ENCODE peak calls at places on chromosomes 1 and 21, in five cellular contexts. One of them, this sample, is unnamed.
A peak's percentile ranks its signal among the peaks of the same experiment; 100 is the strongest.

GRCh38 chr1:52769346-52770033 is 43.2 kb downstream of the ZYG11B start:
- DNase-seq in pancreas: no peak
- DNase-seq in left lung: no peak
- DNase-seq in cardiac muscle cell: no peak
- DNase-seq in left ventricle myocardium inferior: no peak
- DNase-seq in this sample: no peak

GRCh38 chr1:185775505-185775904 is 41.3 kb downstream of the HMCN1 start:
- DNase-seq in pancreas: no peak
- DNase-seq in left lung: no peak
- DNase-seq in cardiac muscle cell: peak; percentile 30
- DNase-seq in left ventricle myocardium inferior: no peak
- DNase-seq in this sample: no peak

GRCh38 chr1:41939194-41939593 is 20.5 kb upstream of the HIVEP3 start:
- DNase-seq in pancreas: no peak
- DNase-seq in left lung: no peak
- DNase-seq in cardiac muscle cell: no peak
- DNase-seq in left ventricle myocardium inferior: no peak
- DNase-seq in this sample: no peak

GRCh38 chr1:243396876-243397275 is 141.0 kb downstream of the SDCCAG8 start:
- DNase-seq in pancreas: no peak
- DNase-seq in left lung: no peak
- DNase-seq in cardiac muscle cell: no peak
- DNase-seq in left ventricle myocardium inferior: no peak
- DNase-seq in this sample: no peak

GRCh38 chr1:172954476-172955150 is 96.1 kb downstream of the TNFSF18 start:
- DNase-seq in pancreas: no peak
- DNase-seq in left lung: no peak
- DNase-seq in cardiac muscle cell: no peak
- DNase-seq in left ventricle myocardium inferior: no peak
- DNase-seq in this sample: no peak

GRCh38 chr1:177872563-177872900 is 97.3 kb downstream of the SEC16B start:
- DNase-seq in pancreas: no peak
- DNase-seq in left lung: no peak
- DNase-seq in cardiac muscle cell: no peak
- DNase-seq in left ventricle myocardium inferior: no peak
- DNase-seq in this sample: no peak

GRCh38 chr1:11990303-11991032 is 10.2 kb downstream of the MFN2 start:
- DNase-seq in pancreas: peak; percentile 6
- DNase-seq in left lung: peak; percentile 72
- DNase-seq in cardiac muscle cell: no peak
- DNase-seq in left ventricle myocardium inferior: peak; percentile 75
- DNase-seq in this sample: no peak

GRCh38 chr1:230753586-230754251 is 6.5 kb downstream of the CAPN9 start:
- DNase-seq in pancreas: no peak
- DNase-seq in left lung: peak; percentile 34
- DNase-seq in cardiac muscle cell: peak; percentile 71
- DNase-seq in left ventricle myocardium inferior: peak; percentile 41
- DNase-seq in this sample: peak; percentile 32

GRCh38 chr1:244154882-244155531 is 103.9 kb downstream of the ZBTB18 start:
- DNase-seq in pancreas: peak; percentile 41
- DNase-seq in left lung: no peak
- DNase-seq in cardiac muscle cell: no peak
- DNase-seq in left ventricle myocardium inferior: no peak
- DNase-seq in this sample: no peak

GRCh38 chr1:213244664-213245091 is 193.6 kb downstream of the RPS6KC1 start:
- DNase-seq in pancreas: no peak
- DNase-seq in left lung: no peak
- DNase-seq in cardiac muscle cell: peak; percentile 76
- DNase-seq in left ventricle myocardium inferior: no peak
- DNase-seq in this sample: no peak

GRCh38 chr1:204292733-204293132 is 67.0 kb downstream of the PLEKHA6 start:
- DNase-seq in pancreas: no peak
- DNase-seq in left lung: no peak
- DNase-seq in cardiac muscle cell: peak; percentile 27
- DNase-seq in left ventricle myocardium inferior: no peak
- DNase-seq in this sample: no peak

GRCh38 chr1:64659478-64659877 is 85.4 kb upstream of the RAVER2 start:
- DNase-seq in pancreas: no peak
- DNase-seq in left lung: no peak
- DNase-seq in cardiac muscle cell: no peak
- DNase-seq in left ventricle myocardium inferior: no peak
- DNase-seq in this sample: no peak

GRCh38 chr1:220281159-220281574 is 8.9 kb upstream of the RAB3GAP2 start:
- DNase-seq in pancreas: no peak
- DNase-seq in left lung: no peak
- DNase-seq in cardiac muscle cell: peak; percentile 37
- DNase-seq in left ventricle myocardium inferior: no peak
- DNase-seq in this sample: no peak

GRCh38 chr1:236204656-236205055 is 62.3 kb downstream of the GPR137B start:
- DNase-seq in pancreas: no peak
- DNase-seq in left lung: no peak
- DNase-seq in cardiac muscle cell: no peak
- DNase-seq in left ventricle myocardium inferior: no peak
- DNase-seq in this sample: no peak

GRCh38 chr1:155938220-155938627 is 3.2 kb upstream of the RXFP4 start:
- DNase-seq in pancreas: no peak
- DNase-seq in left lung: no peak
- DNase-seq in cardiac muscle cell: peak; percentile 79
- DNase-seq in left ventricle myocardium inferior: no peak
- DNase-seq in this sample: no peak

GRCh38 chr1:51669191-51669590 is 52.3 kb downstream of the OSBPL9 start:
- DNase-seq in pancreas: no peak
- DNase-seq in left lung: no peak
- DNase-seq in cardiac muscle cell: no peak
- DNase-seq in left ventricle myocardium inferior: no peak
- DNase-seq in this sample: no peak

GRCh38 chr1:25817840-25818501 is 1.8 kb upstream of the MTFR1L start:
- DNase-seq in pancreas: no peak
- DNase-seq in left lung: peak; percentile 37
- DNase-seq in cardiac muscle cell: no peak
- DNase-seq in left ventricle myocardium inferior: peak; percentile 12
- DNase-seq in this sample: no peak

GRCh38 chr21:44962481-44962966 is 22.7 kb downstream of the SLX9 start:
- DNase-seq in pancreas: no peak
- DNase-seq in left lung: no peak
- DNase-seq in cardiac muscle cell: peak; percentile 98
- DNase-seq in left ventricle myocardium inferior: no peak
- DNase-seq in this sample: no peak

GRCh38 chr21:32101206-32101763 is 177.6 kb downstream of the MIS18A start:
- DNase-seq in pancreas: no peak
- DNase-seq in left lung: no peak
- DNase-seq in cardiac muscle cell: no peak
- DNase-seq in left ventricle myocardium inferior: no peak
- DNase-seq in this sample: no peak

GRCh38 chr21:18840239-18840638 is 436.7 kb upstream of the TMPRSS15 start:
- DNase-seq in pancreas: no peak
- DNase-seq in left lung: no peak
- DNase-seq in cardiac muscle cell: no peak
- DNase-seq in left ventricle myocardium inferior: no peak
- DNase-seq in this sample: no peak
- TF ChIP-seq CTCF in pancreas: no peak
- TF ChIP-seq CTCF in left lung: no peak
- TF ChIP-seq CTCF in cardiac muscle cell: no peak
- TF ChIP-seq CTCF in left ventricle myocardium inferior: no peak
- TF ChIP-seq CTCF in this sample: peak; percentile 38

GRCh38 chr1:39310015-39310414 is 105.5 kb downstream of the MACF1 start:
- DNase-seq in pancreas: no peak
- DNase-seq in left lung: no peak
- DNase-seq in cardiac muscle cell: no peak
- DNase-seq in left ventricle myocardium inferior: no peak
- DNase-seq in this sample: no peak

GRCh38 chr1:39301606-39302005 is 97.1 kb downstream of the MACF1 start:
- DNase-seq in pancreas: no peak
- DNase-seq in left lung: no peak
- DNase-seq in cardiac muscle cell: peak; percentile 6
- DNase-seq in left ventricle myocardium inferior: no peak
- DNase-seq in this sample: no peak

GRCh38 chr1:39305555-39305954 is 101.1 kb downstream of the MACF1 start:
- DNase-seq in pancreas: no peak
- DNase-seq in left lung: no peak
- DNase-seq in cardiac muscle cell: no peak
- DNase-seq in left ventricle myocardium inferior: no peak
- DNase-seq in this sample: no peak
- H3K36me3 ChIP-seq in pancreas: no peaks in the 10 kb centered on the region
- H3K36me3 ChIP-seq in left lung: peaks cover 96% of the 10 kb centered on the region
- H3K36me3 ChIP-seq in cardiac muscle cell: peaks cover 66% of the 10 kb centered on the region
- H3K36me3 ChIP-seq in left ventricle myocardium inferior: peaks cover 95% of the 10 kb centered on the region
- H3K36me3 ChIP-seq in this sample: peaks cover 12% of the 10 kb centered on the region

GRCh38 chr1:105795741-105796140 is 1260.7 kb upstream of the PRMT6 start:
- DNase-seq in pancreas: no peak
- DNase-seq in left lung: no peak
- DNase-seq in cardiac muscle cell: no peak
- DNase-seq in left ventricle myocardium inferior: no peak
- DNase-seq in this sample: no peak

GRCh38 chr1:105793541-105794146 is 1262.8 kb upstream of the PRMT6 start:
- DNase-seq in pancreas: no peak
- DNase-seq in left lung: no peak
- DNase-seq in cardiac muscle cell: peak; percentile 7
- DNase-seq in left ventricle myocardium inferior: no peak
- DNase-seq in this sample: no peak
- TF ChIP-seq CTCF in pancreas: peak; percentile 55
- TF ChIP-seq CTCF in left lung: peak; percentile 30
- TF ChIP-seq CTCF in cardiac muscle cell: peak; percentile 34
- TF ChIP-seq CTCF in left ventricle myocardium inferior: peak; percentile 46
- TF ChIP-seq CTCF in this sample: peak; percentile 65

GRCh38 chr1:54876814-54877213 is 10.2 kb downstream of the DHCR24 start:
- DNase-seq in pancreas: no peak
- DNase-seq in left lung: no peak
- DNase-seq in cardiac muscle cell: no peak
- DNase-seq in left ventricle myocardium inferior: no peak
- DNase-seq in this sample: no peak
- H3K36me3 ChIP-seq in pancreas: no peaks in the 10 kb centered on the region
- H3K36me3 ChIP-seq in left lung: peaks cover 88% of the 10 kb centered on the region
- H3K36me3 ChIP-seq in cardiac muscle cell: peaks cover 38% of the 10 kb centered on the region
- H3K36me3 ChIP-seq in left ventricle myocardium inferior: peaks cover 32% of the 10 kb centered on the region
- H3K36me3 ChIP-seq in this sample: peaks cover 34% of the 10 kb centered on the region

DNA sequence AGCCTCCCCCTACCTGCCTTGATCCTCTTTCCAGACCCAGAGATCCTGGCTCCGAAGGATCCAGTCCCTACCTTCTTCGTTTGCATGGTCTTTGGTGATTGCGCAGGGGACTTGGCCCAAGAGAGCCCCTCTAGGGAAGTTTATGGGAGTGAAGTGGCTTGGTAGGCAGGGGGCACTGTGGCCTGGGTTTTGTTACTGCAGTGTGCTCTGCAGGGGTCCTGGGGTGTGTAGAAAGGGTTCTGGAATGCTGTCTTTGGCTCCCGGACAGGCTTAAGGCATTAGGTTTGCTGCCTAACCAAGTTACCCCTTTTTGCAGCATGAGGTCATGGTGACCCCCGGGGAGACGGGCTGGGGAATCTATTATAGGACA is 3.8 kb downstream of the ATP8B2 start:
- DNase-seq in pancreas: no peak
- DNase-seq in left lung: no peak
- DNase-seq in cardiac muscle cell: no peak
- DNase-seq in left ventricle myocardium inferior: no peak
- DNase-seq in this sample: no peak
- TF ChIP-seq CTCF in pancreas: no peak
- TF ChIP-seq CTCF in left lung: no peak
- TF ChIP-seq CTCF in cardiac muscle cell: peak; percentile 23
- TF ChIP-seq CTCF in left ventricle myocardium inferior: no peak
- TF ChIP-seq CTCF in this sample: no peak

DNA sequence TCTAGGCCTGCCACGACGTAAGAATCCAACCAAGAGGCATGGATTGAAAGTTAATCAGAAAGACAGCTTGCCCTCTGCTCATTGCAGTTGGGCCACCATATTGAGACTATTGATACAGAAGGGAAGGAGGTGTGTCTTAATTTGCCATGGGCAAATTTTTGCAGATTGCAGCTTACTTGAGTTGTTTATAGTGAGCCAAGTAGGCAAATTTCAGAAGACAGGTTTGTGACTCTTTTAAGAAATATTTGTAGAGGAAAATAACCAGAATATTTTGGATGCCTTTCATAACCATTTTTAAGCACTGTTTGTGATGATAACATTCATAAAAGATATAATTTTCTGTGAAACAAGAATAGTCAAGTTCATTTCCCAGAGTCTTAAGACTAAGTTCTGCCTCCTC is 74.1 kb downstream of the PRDM2 start:
- DNase-seq in pancreas: no peak
- DNase-seq in left lung: no peak
- DNase-seq in cardiac muscle cell: no peak
- DNase-seq in left ventricle myocardium inferior: no peak
- DNase-seq in this sample: no peak
- H3K36me3 ChIP-seq in pancreas: no peaks in the 10 kb centered on the region
- H3K36me3 ChIP-seq in left lung: peaks cover 58% of the 10 kb centered on the region
- H3K36me3 ChIP-seq in cardiac muscle cell: peaks cover 25% of the 10 kb centered on the region
- H3K36me3 ChIP-seq in left ventricle myocardium inferior: peaks cover 55% of the 10 kb centered on the region
- H3K36me3 ChIP-seq in this sample: peaks cover 27% of the 10 kb centered on the region

GRCh38 chr1:193807208-193807607 is 620.8 kb upstream of the B3GALT2 start:
- DNase-seq in pancreas: no peak
- DNase-seq in left lung: no peak
- DNase-seq in cardiac muscle cell: no peak
- DNase-seq in left ventricle myocardium inferior: no peak
- DNase-seq in this sample: no peak
- TF ChIP-seq CTCF in pancreas: no peak
- TF ChIP-seq CTCF in left lung: no peak
- TF ChIP-seq CTCF in cardiac muscle cell: no peak
- TF ChIP-seq CTCF in left ventricle myocardium inferior: no peak
- TF ChIP-seq CTCF in this sample: no peak

GRCh38 chr1:228791782-228792181 is 56.5 kb downstream of the RHOU start:
- DNase-seq in pancreas: no peak
- DNase-seq in left lung: no peak
- DNase-seq in cardiac muscle cell: no peak
- DNase-seq in left ventricle myocardium inferior: no peak
- DNase-seq in this sample: no peak
- H3K36me3 ChIP-seq in pancreas: no peaks in the 10 kb centered on the region
- H3K36me3 ChIP-seq in left lung: no peaks in the 10 kb centered on the region
- H3K36me3 ChIP-seq in cardiac muscle cell: no peaks in the 10 kb centered on the region
- H3K36me3 ChIP-seq in left ventricle myocardium inferior: no peaks in the 10 kb centered on the region
- H3K36me3 ChIP-seq in this sample: no peaks in the 10 kb centered on the region

This sample was measured in GM06990.